ENCODE peak calls at places on chromosomes 1 and 21, in five cellular contexts. F, H, Y, L and Q are unnamed samples. For H3K4me1, the result is how much of the 10 kb centered on the place peaks cover.

GRCh38 chr1:240350910-240351331 is 259.2 kb downstream of the FMN2 start:
- DNase-seq in F (no peak), H (peak), Y (no peak), L (no peak), Q (no peak)

GRCh38 chr1:228280961-228281591 is 73.2 kb downstream of the OBSCN start:
- DNase-seq in F (no peak), H (no peak), Y (no peak), L (no peak), Q (no peak)

GRCh38 chr1:30586671-30587070 is 136.7 kb downstream of the MATN1 start:
- DNase-seq in F (no peak), H (no peak), Y (no peak), L (no peak), Q (no peak)

GRCh38 chr1:91278754-91279153 is 125.9 kb downstream of the HFM1 start:
- DNase-seq in F (no peak), H (peak), Y (no peak), L (peak), Q (no peak)

GRCh38 chr1:170716835-170717429 is 53.0 kb downstream of the PRRX1 start:
- DNase-seq in F (no peak), H (no peak), Y (no peak), L (no peak), Q (no peak)

GRCh38 chr1:34681481-34682451 is 73.1 kb upstream of the GJB5 start:
- DNase-seq in F (peak), H (peak), Y (peak), L (peak), Q (peak)

GRCh38 chr1:154831470-154831869 is 38.6 kb downstream of the KCNN3 start:
- DNase-seq in F (no peak), H (no peak), Y (no peak), L (no peak), Q (no peak)

GRCh38 chr1:109788695-109789521 is 25.2 kb upstream of the EPS8L3 start:
- DNase-seq in F (no peak), H (no peak), Y (no peak), L (peak), Q (no peak)

GRCh38 chr1:51410568-51411460 is 80.5 kb upstream of the TTC39A start:
- DNase-seq in F (no peak), H (peak), Y (no peak), L (no peak), Q (no peak)

GRCh38 chr1:205423248-205423647 is 1.4 kb upstream of the LEMD1 start:
- DNase-seq in F (no peak), H (no peak), Y (no peak), L (no peak), Q (no peak)

GRCh38 chr1:1264026-1264425 is 9.6 kb downstream of the UBE2J2 start:
- DNase-seq in F (no peak), H (peak), Y (no peak), L (no peak), Q (no peak)

GRCh38 chr1:38222906-38223305 is 176.3 kb upstream of the POU3F1 start:
- DNase-seq in F (no peak), H (no peak), Y (no peak), L (no peak), Q (no peak)

GRCh38 chr1:159000627-159001026 is 9.1 kb upstream of the IFI16 start:
- DNase-seq in F (no peak), H (peak), Y (peak), L (no peak), Q (peak)

GRCh38 chr1:37544530-37544929 is 9.6 kb downstream of the SNIP1 start:
- DNase-seq in F (no peak), H (no peak), Y (no peak), L (no peak), Q (no peak)

GRCh38 chr1:227923353-227924167 is 24.2 kb downstream of the WNT9A start:
- DNase-seq in F (no peak), H (no peak), Y (no peak), L (no peak), Q (no peak)

GRCh38 chr21:29382029-29382654 is 83.4 kb downstream of the BACH1 start:
- DNase-seq in F (no peak), H (peak), Y (no peak), L (peak), Q (no peak)

GRCh38 chr1:1125945-1126344 is 10.1 kb upstream of the C1orf159 start:
- DNase-seq in F (no peak), H (no peak), Y (no peak), L (no peak), Q (no peak)

GRCh38 chr1:182299728-182300581 is 91.6 kb downstream of the GLUL start:
- DNase-seq in F (no peak), H (no peak), Y (peak), L (no peak), Q (peak)

GRCh38 chr1:198220428-198220827 is 63.6 kb downstream of the NEK7 start:
- DNase-seq in F (no peak), H (peak), Y (no peak), L (no peak), Q (no peak)

GRCh38 chr1:17780916-17781315 is 25.8 kb downstream of the ACTL8 start:
- DNase-seq in F (no peak), H (no peak), Y (no peak), L (no peak), Q (no peak)

GRCh38 chr1:37741130-37741529 is 23.8 kb downstream of the EPHA10 start:
- DNase-seq in F (no peak), H (peak), Y (no peak), L (no peak), Q (no peak)

GRCh38 chr1:184624626-184625025 is 130.0 kb downstream of the EDEM3 start:
- DNase-seq in F (no peak), H (peak), Y (no peak), L (no peak), Q (no peak)

GRCh38 chr21:42672699-42673458 is 19.5 kb downstream of the PDE9A start:
- DNase-seq in F (no peak), H (peak), Y (no peak), L (no peak), Q (no peak)

GRCh38 chr21:32844653-32845443 is 73.3 kb upstream of the PAXBP1 start:
- DNase-seq in F (no peak), H (peak), Y (no peak), L (peak), Q (no peak)

GRCh38 chr1:176691251-176692228 is 228.6 kb downstream of the PAPPA2 start:
- DNase-seq in F (no peak), H (peak), Y (no peak), L (peak), Q (peak)

GRCh38 chr1:9150582-9151290 is 21.8 kb upstream of the GPR157 start:
- DNase-seq in F (no peak), H (peak), Y (peak), L (no peak), Q (peak)

GRCh38 chr1:176559474-176560390 is 96.8 kb downstream of the PAPPA2 start:
- DNase-seq in F (no peak), H (peak), Y (peak), L (peak), Q (peak)

GRCh38 chr1:224919508-224919907 is 10.0 kb upstream of the DNAH14 start:
- DNase-seq in F (no peak), H (no peak), Y (no peak), L (no peak), Q (no peak)
- H3K4me3 ChIP-seq in F (no peak), H (no peak), Y (no peak), L (no peak), Q (no peak)

GRCh38 chr1:53982034-53982761 is 35.8 kb downstream of the LDLRAD1 start:
- DNase-seq in F (no peak), H (peak), Y (no peak), L (peak), Q (peak)
- TF ChIP-seq POLR2A in F (no peak), H (no peak), Y (no peak), L (no peak), Q (peak)

DNA sequence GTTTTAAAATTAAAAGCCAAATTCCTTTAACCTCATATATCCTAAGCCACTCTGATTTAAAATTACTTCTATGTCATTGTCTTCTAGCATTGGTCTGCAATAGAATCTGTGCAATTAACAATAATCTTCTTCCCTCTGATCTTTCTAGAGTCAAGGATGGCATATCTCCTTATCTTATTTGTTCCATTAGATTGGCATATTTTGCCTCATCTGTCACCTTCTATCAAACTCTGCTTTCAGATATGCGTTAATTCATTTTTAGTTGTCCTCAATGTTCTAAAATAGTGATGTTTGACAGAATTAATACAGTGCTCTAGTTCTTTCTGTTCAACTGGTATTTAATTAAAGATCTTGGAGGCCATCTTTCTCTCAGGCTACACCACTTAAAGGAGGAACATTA is 3.1 kb downstream of the NRIP1 start:
- DNase-seq in F (no peak), H (no peak), Y (no peak), L (no peak), Q (no peak)
- H3K4me1 ChIP-seq in F (under half), H (under half), Y (half or more), L (under half), Q (half or more)

DNA sequence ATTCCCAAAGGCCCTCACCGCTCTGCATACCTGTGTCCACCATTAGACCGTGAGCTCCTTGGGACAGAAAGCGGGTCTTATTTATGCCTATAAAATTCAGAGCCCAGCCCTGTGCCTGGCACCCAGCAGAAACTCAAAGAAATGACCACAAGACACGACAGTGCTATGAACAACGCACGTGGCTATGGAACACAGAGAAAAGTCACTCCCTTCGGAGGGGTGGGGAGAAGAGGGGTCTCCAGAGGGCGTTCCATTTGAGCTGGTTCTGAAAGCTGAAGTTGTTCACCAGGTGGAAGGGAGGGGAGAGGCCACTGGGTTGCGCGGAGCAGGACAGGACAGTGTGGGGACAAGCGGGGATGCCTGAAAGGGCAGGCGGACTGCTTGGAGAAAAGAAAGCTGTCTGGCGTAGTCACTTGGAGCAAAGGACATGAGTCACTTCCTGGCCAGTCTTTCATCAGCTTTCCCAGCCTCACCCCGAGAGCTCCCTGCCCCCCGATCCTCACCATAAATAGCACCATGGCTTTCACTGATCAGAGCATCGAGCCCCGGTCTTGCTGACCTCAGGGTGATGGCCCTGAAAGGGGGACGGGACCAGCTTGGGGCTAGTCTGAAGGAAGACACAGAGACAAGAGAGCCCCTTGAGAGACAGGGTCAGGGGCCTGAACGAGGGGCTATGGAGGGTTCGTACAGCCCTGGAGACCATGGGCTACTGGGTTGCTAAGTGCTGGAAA is 28.5 kb downstream of the ECE1 start:
- DNase-seq in F (no peak), H (peak), Y (peak), L (peak), Q (peak)
- H3K4me3 ChIP-seq in F (no peak), H (no peak), Y (no peak), L (no peak), Q (no peak)

GRCh38 chr1:67430358-67431155 is at the start of gene SERBP1:
- DNase-seq in F (peak), H (peak), Y (peak), L (peak), Q (peak)
- TF ChIP-seq POLR2A in F (peak), H (peak), Y (peak), L (peak), Q (peak)

GRCh38 chr1:206695751-206696150 is 11.0 kb downstream of the MAPKAPK2 start:
- DNase-seq in F (no peak), H (no peak), Y (no peak), L (no peak), Q (no peak)
- H3K4me1 ChIP-seq in F (under half), H (half or more), Y (half or more), L (half or more), Q (half or more)